ENCODE peak calls at places on chromosomes 7 and 10, in seven cellular contexts. V, D, Z, S, Q, U and N are unnamed samples.

GRCh38 chr10:5556576-5556975 is 31.8 kb downstream of the CALML3 start:
- DNase-seq in V (no peak), D (no peak), Z (no peak), S (peak; percentile 37), Q (no peak), U (peak; percentile 69), N (no peak)

GRCh38 chr7:126979722-126980121 is 273.0 kb downstream of the GRM8 start:
- DNase-seq in V (no peak), D (no peak), Z (no peak), S (no peak), Q (no peak), U (no peak), N (no peak)

GRCh38 chr10:374354-374753 is 239.1 kb downstream of the ZMYND11 start:
- DNase-seq in V (no peak), D (no peak), Z (peak; percentile 53), S (no peak), Q (no peak), U (no peak), N (no peak)

GRCh38 chr10:50990568-50991495 is 83.5 kb upstream of the PRKG1 start:
- DNase-seq in V (peak; percentile 95), D (peak; percentile 92), Z (peak; percentile 72), S (peak; percentile 75), Q (peak; percentile 90), U (peak; percentile 82), N (peak; percentile 83)

GRCh38 chr10:20207700-20208099 is 391.5 kb downstream of the PLXDC2 start:
- DNase-seq in V (no peak), D (no peak), Z (no peak), S (no peak), Q (no peak), U (no peak), N (no peak)

GRCh38 chr10:119705434-119705831 is 20.4 kb upstream of the INPP5F start:
- DNase-seq in V (no peak), D (no peak), Z (no peak), S (no peak), Q (no peak), U (no peak), N (no peak)

GRCh38 chr10:126937026-126937425 is 31.8 kb downstream of the DOCK1 start:
- DNase-seq in V (no peak), D (no peak), Z (no peak), S (no peak), Q (no peak), U (no peak), N (no peak)

GRCh38 chr10:106582291-106582690 is 582.2 kb downstream of the SORCS1 start:
- DNase-seq in V (peak; percentile 34), D (no peak), Z (peak; percentile 7), S (no peak), Q (peak; percentile 52), U (no peak), N (no peak)

GRCh38 chr7:44281811-44282600 is 43.4 kb downstream of the CAMK2B start:
- DNase-seq in V (no peak), D (no peak), Z (peak; percentile 29), S (peak; percentile 38), Q (no peak), U (peak; percentile 59), N (no peak)

GRCh38 chr10:51092402-51092801 is 18.1 kb downstream of the PRKG1 start:
- DNase-seq in V (peak; percentile 67), D (peak; percentile 51), Z (no peak), S (no peak), Q (peak; percentile 63), U (peak; percentile 90), N (no peak)

GRCh38 chr7:155198901-155199845 is 98.5 kb upstream of the INSIG1 start:
- DNase-seq in V (peak; percentile 88), D (peak; percentile 86), Z (no peak), S (no peak), Q (peak; percentile 44), U (no peak), N (peak; percentile 61)

GRCh38 chr7:74482629-74483401 is 29.1 kb downstream of the GTF2IRD1 start:
- DNase-seq in V (peak; percentile 99), D (peak; percentile 98), Z (no peak), S (no peak), Q (peak; percentile 98), U (no peak), N (peak; percentile 94)

GRCh38 chr7:93062599-93062998 is 55.2 kb downstream of the SAMD9 start:
- DNase-seq in V (no peak), D (no peak), Z (no peak), S (no peak), Q (no peak), U (no peak), N (no peak)

GRCh38 chr10:129971381-129972144 is 7.5 kb upstream of the EBF3 start:
- DNase-seq in V (peak; percentile 22), D (no peak), Z (peak; percentile 96), S (peak; percentile 85), Q (peak; percentile 79), U (peak; percentile 69), N (no peak)

GRCh38 chr10:124145109-124145860 is 51.9 kb upstream of the CHST15 start:
- DNase-seq in V (no peak), D (no peak), Z (no peak), S (no peak), Q (peak; percentile 88), U (peak; percentile 87), N (no peak)

GRCh38 chr7:142024547-142024946 is 28.9 kb downstream of the MGAM start:
- DNase-seq in V (no peak), D (no peak), Z (no peak), S (no peak), Q (no peak), U (no peak), N (no peak)

GRCh38 chr10:89262331-89263020 is 10.9 kb upstream of the LIPA start:
- DNase-seq in V (peak; percentile 19), D (no peak), Z (no peak), S (no peak), Q (no peak), U (no peak), N (peak; percentile 78)

GRCh38 chr7:2519119-2519930 is at the start of gene LFNG:
- DNase-seq in V (peak; percentile 83), D (peak; percentile 71), Z (peak; percentile 100), S (peak; percentile 91), Q (peak; percentile 90), U (peak; percentile 90), N (peak; percentile 12)

GRCh38 chr7:2521341-2521745 is 1.8 kb downstream of the LFNG start:
- DNase-seq in V (no peak), D (no peak), Z (no peak), S (no peak), Q (no peak), U (no peak), N (no peak)

GRCh38 chr7:2518737-2519118 is 846 bp upstream of the LFNG start:
- DNase-seq in V (no peak), D (no peak), Z (no peak), S (peak; percentile 64), Q (no peak), U (no peak), N (no peak)

GRCh38 chr7:2520808-2521146 is 1.2 kb downstream of the LFNG start:
- DNase-seq in V (no peak), D (no peak), Z (no peak), S (no peak), Q (no peak), U (no peak), N (no peak)

DNA sequence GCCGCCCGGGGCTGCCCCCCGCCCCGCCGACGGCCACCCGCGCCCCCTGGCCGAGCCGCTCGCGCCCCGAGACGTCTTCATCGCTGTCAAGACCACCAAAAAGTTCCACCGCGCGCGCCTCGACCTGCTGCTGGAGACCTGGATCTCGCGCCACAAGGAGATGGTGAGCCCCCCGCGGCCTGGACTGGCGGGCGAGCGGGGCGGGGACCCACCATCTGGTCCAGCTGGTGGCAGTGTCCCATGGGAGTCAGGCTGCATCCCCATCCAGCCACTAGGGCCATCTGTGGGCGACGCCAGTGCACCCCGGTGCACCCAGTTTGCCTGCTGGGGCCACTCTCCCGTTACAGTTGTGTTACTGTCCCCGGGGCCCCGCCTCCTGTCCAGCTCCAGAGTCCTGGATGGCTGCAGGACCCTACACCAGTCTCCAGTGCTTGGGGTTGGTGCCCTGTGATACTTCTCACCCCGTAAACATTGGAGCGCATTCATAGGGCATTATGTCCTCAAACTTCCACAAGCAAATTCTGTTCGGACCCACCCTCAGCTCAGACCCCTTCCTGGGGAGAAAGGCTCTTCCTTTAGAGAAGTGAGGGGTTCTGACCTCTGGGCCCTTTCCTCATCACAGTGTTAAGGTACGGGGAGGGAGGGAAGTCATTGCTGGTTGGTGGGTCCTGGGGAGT is 695 bp downstream of the LFNG start:
- DNase-seq in V (no peak), D (no peak), Z (peak; percentile 90), S (peak; percentile 77), Q (no peak), U (no peak), N (no peak)
- H3K4me3 ChIP-seq in V (no peak overlapping the region), D (peak overlapping the region; percentile 65), Z (peak overlapping the region; percentile 60), S (peak overlapping the region; percentile 72), Q (peak overlapping the region; percentile 18), U (peak overlapping the region; percentile 50), N (peak overlapping the region; percentile 57)

GRCh38 chr7:122901250-122901649 is 15.0 kb upstream of the CADPS2 start:
- DNase-seq in V (no peak), D (no peak), Z (no peak), S (no peak), Q (no peak), U (no peak), N (no peak)

GRCh38 chr7:122902751-122903495 is 16.7 kb upstream of the CADPS2 start:
- DNase-seq in V (no peak), D (no peak), Z (peak; percentile 22), S (no peak), Q (peak; percentile 2), U (no peak), N (no peak)
- TF ChIP-seq CTCF in V (no peak), D (peak; percentile 24), Z (peak; percentile 43), S (peak; percentile 61), Q (peak; percentile 15), U (no peak), N (no peak)

DNA sequence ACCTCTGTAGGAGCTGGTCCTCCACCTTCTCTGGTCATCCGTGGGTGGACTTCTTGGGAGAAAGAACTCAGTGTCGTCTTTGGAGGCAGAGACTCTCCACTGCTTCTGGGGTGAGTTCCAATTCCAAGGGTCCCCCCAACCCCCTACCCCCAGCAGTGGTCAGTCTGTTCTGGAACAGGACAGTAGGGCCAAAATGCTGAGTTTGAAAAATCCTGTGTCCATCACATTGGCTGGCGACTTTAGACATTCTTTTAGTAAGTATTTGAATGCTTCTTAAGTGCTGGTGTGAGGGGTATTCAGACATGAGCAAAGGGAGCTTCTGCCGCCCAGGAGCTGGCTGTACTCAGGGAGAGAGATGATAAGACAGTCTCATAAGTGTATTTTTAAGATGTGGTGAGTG is 1.9 kb downstream of the ZNF316 start:
- DNase-seq in V (no peak), D (no peak), Z (no peak), S (no peak), Q (no peak), U (no peak), N (no peak)
- H3K4me3 ChIP-seq in V (no peak overlapping the region), D (no peak overlapping the region), Z (no peak overlapping the region), S (no peak overlapping the region), Q (no peak overlapping the region), U (no peak overlapping the region), N (no peak overlapping the region)

DNA sequence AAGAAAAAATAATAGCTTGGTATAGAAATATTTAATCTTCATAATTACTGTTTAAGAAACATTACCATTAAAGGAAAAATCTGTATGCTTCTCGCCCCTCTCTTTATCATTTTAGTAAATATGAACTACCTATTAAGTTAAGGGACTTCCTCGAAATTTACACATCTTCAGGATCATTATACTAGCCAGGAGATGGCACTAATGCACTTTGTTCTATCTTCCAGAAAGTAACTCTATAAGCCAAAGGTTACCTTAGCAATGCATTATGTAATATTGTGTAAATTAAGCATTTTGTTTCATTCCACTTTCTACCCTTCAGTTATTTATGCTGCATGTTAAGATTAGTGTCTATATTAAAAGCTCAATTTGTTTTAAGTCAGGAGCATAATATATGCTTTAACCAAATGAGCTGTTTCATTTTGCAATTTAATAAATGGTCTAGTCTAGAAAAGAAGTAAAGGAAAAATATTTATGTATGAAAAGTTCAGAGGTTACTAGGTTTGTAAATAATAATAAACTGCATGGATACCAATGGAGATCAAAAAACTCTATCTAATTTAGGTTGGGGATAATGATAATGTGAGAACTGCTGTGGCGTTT is 128.4 kb downstream of the ANKRD7 start:
- DNase-seq in V (no peak), D (no peak), Z (peak; percentile 16), S (no peak), Q (peak; percentile 14), U (no peak), N (no peak)
- TF ChIP-seq CTCF in V (no peak), D (no peak), Z (peak; percentile 57), S (peak; percentile 72), Q (no peak), U (no peak), N (no peak)